ENCODE peak calls at places on chromosome 7, in nine cellular contexts. One of them, this sample, is unnamed.
A peak's percentile ranks its signal among the peaks of the same experiment; 100 is the strongest.

GRCh38 chr7:98284335-98285036 is 3.0 kb downstream of the BRI3 start:
- DNase-seq in NCI-H446 treated with DMSO at 0.1 percent for 48 hours: no peak
- DNase-seq in NAMALWA: no peak
- DNase-seq in stimulated activated CD8-positive, alpha-beta memory T cell treated with anti-CD3 and anti-CD28 coated beads, Interleukin-7, amount 100 ng/mL, for 24 hours: no peak
- DNase-seq in cardiac muscle cell: no peak
- DNase-seq in NCI-H2081: no peak
- DNase-seq in mesendoderm: peak; percentile 73
- DNase-seq in GM12865: no peak
- DNase-seq in HEK293T: no peak
- DNase-seq in this sample: peak; percentile 35

GRCh38 chr7:69211739-69212138 is 386.5 kb upstream of the AUTS2 start:
- DNase-seq in HEK293T: no peak
- DNase-seq in stimulated activated CD8-positive, alpha-beta memory T cell treated with anti-CD3 and anti-CD28 coated beads, Interleukin-7, amount 100 ng/mL, for 24 hours: no peak
- DNase-seq in NAMALWA: peak; percentile 86
- DNase-seq in GM12865: peak; percentile 62
- DNase-seq in mesendoderm: peak; percentile 83
- DNase-seq in NCI-H2081: no peak
- DNase-seq in cardiac muscle cell: peak; percentile 32
- DNase-seq in NCI-H446 treated with DMSO at 0.1 percent for 48 hours: no peak
- DNase-seq in this sample: no peak

GRCh38 chr7:147584771-147585193 is 1005.8 kb upstream of the C7orf33 start:
- DNase-seq in HEK293T: no peak
- DNase-seq in cardiac muscle cell: no peak
- DNase-seq in mesendoderm: peak; percentile 42
- DNase-seq in NAMALWA: no peak
- DNase-seq in stimulated activated CD8-positive, alpha-beta memory T cell treated with anti-CD3 and anti-CD28 coated beads, Interleukin-7, amount 100 ng/mL, for 24 hours: no peak
- DNase-seq in GM12865: no peak
- DNase-seq in NCI-H2081: no peak
- DNase-seq in NCI-H446 treated with DMSO at 0.1 percent for 48 hours: no peak
- DNase-seq in this sample: no peak

GRCh38 chr7:51054231-51054630 is 262.4 kb downstream of the COBL start:
- DNase-seq in NCI-H2081: no peak
- DNase-seq in cardiac muscle cell: no peak
- DNase-seq in HEK293T: no peak
- DNase-seq in mesendoderm: no peak
- DNase-seq in NCI-H446 treated with DMSO at 0.1 percent for 48 hours: no peak
- DNase-seq in NAMALWA: no peak
- DNase-seq in GM12865: no peak
- DNase-seq in stimulated activated CD8-positive, alpha-beta memory T cell treated with anti-CD3 and anti-CD28 coated beads, Interleukin-7, amount 100 ng/mL, for 24 hours: no peak
- DNase-seq in this sample: no peak

GRCh38 chr7:158134824-158135223 is 452.8 kb downstream of the PTPRN2 start:
- DNase-seq in HEK293T: no peak
- DNase-seq in NAMALWA: no peak
- DNase-seq in stimulated activated CD8-positive, alpha-beta memory T cell treated with anti-CD3 and anti-CD28 coated beads, Interleukin-7, amount 100 ng/mL, for 24 hours: no peak
- DNase-seq in NCI-H446 treated with DMSO at 0.1 percent for 48 hours: no peak
- DNase-seq in NCI-H2081: no peak
- DNase-seq in cardiac muscle cell: no peak
- DNase-seq in GM12865: no peak
- DNase-seq in mesendoderm: no peak
- DNase-seq in this sample: no peak

GRCh38 chr7:40839881-40840280 is 705.1 kb downstream of the SUGCT start:
- DNase-seq in NCI-H446 treated with DMSO at 0.1 percent for 48 hours: no peak
- DNase-seq in HEK293T: no peak
- DNase-seq in cardiac muscle cell: no peak
- DNase-seq in mesendoderm: peak; percentile 57
- DNase-seq in GM12865: no peak
- DNase-seq in stimulated activated CD8-positive, alpha-beta memory T cell treated with anti-CD3 and anti-CD28 coated beads, Interleukin-7, amount 100 ng/mL, for 24 hours: no peak
- DNase-seq in NCI-H2081: no peak
- DNase-seq in NAMALWA: no peak
- DNase-seq in this sample: no peak

GRCh38 chr7:38410056-38410455 is 136.6 kb upstream of the TARP start:
- DNase-seq in NAMALWA: no peak
- DNase-seq in NCI-H2081: peak; percentile 2
- DNase-seq in mesendoderm: no peak
- DNase-seq in stimulated activated CD8-positive, alpha-beta memory T cell treated with anti-CD3 and anti-CD28 coated beads, Interleukin-7, amount 100 ng/mL, for 24 hours: no peak
- DNase-seq in GM12865: no peak
- DNase-seq in NCI-H446 treated with DMSO at 0.1 percent for 48 hours: no peak
- DNase-seq in cardiac muscle cell: no peak
- DNase-seq in HEK293T: no peak
- DNase-seq in this sample: no peak

GRCh38 chr7:150941983-150942590 is 36.0 kb downstream of the KCNH2 start:
- DNase-seq in NAMALWA: peak; percentile 34
- DNase-seq in cardiac muscle cell: peak; percentile 36
- DNase-seq in GM12865: peak; percentile 32
- DNase-seq in stimulated activated CD8-positive, alpha-beta memory T cell treated with anti-CD3 and anti-CD28 coated beads, Interleukin-7, amount 100 ng/mL, for 24 hours: peak; percentile 10
- DNase-seq in NCI-H2081: no peak
- DNase-seq in HEK293T: no peak
- DNase-seq in mesendoderm: peak; percentile 28
- DNase-seq in NCI-H446 treated with DMSO at 0.1 percent for 48 hours: no peak
- DNase-seq in this sample: peak; percentile 17

GRCh38 chr7:129014501-129015101 is 40.3 kb downstream of the TNPO3 start:
- DNase-seq in NCI-H446 treated with DMSO at 0.1 percent for 48 hours: no peak
- DNase-seq in stimulated activated CD8-positive, alpha-beta memory T cell treated with anti-CD3 and anti-CD28 coated beads, Interleukin-7, amount 100 ng/mL, for 24 hours: no peak
- DNase-seq in HEK293T: no peak
- DNase-seq in mesendoderm: no peak
- DNase-seq in NCI-H2081: no peak
- DNase-seq in GM12865: no peak
- DNase-seq in cardiac muscle cell: no peak
- DNase-seq in NAMALWA: no peak
- DNase-seq in this sample: no peak

GRCh38 chr7:103074519-103075336 is at the start of the genes ARMC10 and FBXL13:
- DNase-seq in stimulated activated CD8-positive, alpha-beta memory T cell treated with anti-CD3 and anti-CD28 coated beads, Interleukin-7, amount 100 ng/mL, for 24 hours: peak; percentile 76
- DNase-seq in mesendoderm: peak; percentile 93
- DNase-seq in NCI-H446 treated with DMSO at 0.1 percent for 48 hours: peak; percentile 57
- DNase-seq in NCI-H2081: peak; percentile 95
- DNase-seq in GM12865: peak; percentile 93
- DNase-seq in cardiac muscle cell: peak; percentile 92
- DNase-seq in NAMALWA: peak; percentile 97
- DNase-seq in HEK293T: peak; percentile 91
- DNase-seq in this sample: peak; percentile 72

GRCh38 chr7:67843001-67843400 is 846.4 kb downstream of the TYW1 start:
- DNase-seq in stimulated activated CD8-positive, alpha-beta memory T cell treated with anti-CD3 and anti-CD28 coated beads, Interleukin-7, amount 100 ng/mL, for 24 hours: no peak
- DNase-seq in NAMALWA: no peak
- DNase-seq in mesendoderm: peak; percentile 4
- DNase-seq in cardiac muscle cell: no peak
- DNase-seq in NCI-H2081: no peak
- DNase-seq in NCI-H446 treated with DMSO at 0.1 percent for 48 hours: no peak
- DNase-seq in GM12865: no peak
- DNase-seq in HEK293T: no peak
- DNase-seq in this sample: no peak

GRCh38 chr7:5997210-5997808 is 11.5 kb downstream of the PMS2 start:
- DNase-seq in stimulated activated CD8-positive, alpha-beta memory T cell treated with anti-CD3 and anti-CD28 coated beads, Interleukin-7, amount 100 ng/mL, for 24 hours: no peak
- DNase-seq in cardiac muscle cell: peak; percentile 48
- DNase-seq in GM12865: peak; percentile 70
- DNase-seq in NAMALWA: peak; percentile 86
- DNase-seq in NCI-H2081: peak; percentile 52
- DNase-seq in HEK293T: peak; percentile 42
- DNase-seq in NCI-H446 treated with DMSO at 0.1 percent for 48 hours: peak; percentile 8
- DNase-seq in mesendoderm: peak; percentile 53
- DNase-seq in this sample: no peak

GRCh38 chr7:74217455-74218342 is 7.9 kb downstream of the LAT2 start:
- DNase-seq in mesendoderm: no peak
- DNase-seq in cardiac muscle cell: no peak
- DNase-seq in GM12865: peak; percentile 91
- DNase-seq in NCI-H2081: no peak
- DNase-seq in NAMALWA: peak; percentile 89
- DNase-seq in HEK293T: no peak
- DNase-seq in NCI-H446 treated with DMSO at 0.1 percent for 48 hours: no peak
- DNase-seq in stimulated activated CD8-positive, alpha-beta memory T cell treated with anti-CD3 and anti-CD28 coated beads, Interleukin-7, amount 100 ng/mL, for 24 hours: no peak
- DNase-seq in this sample: no peak

GRCh38 chr7:151868805-151869188 is 8.1 kb downstream of the PRKAG2 start:
- DNase-seq in cardiac muscle cell: no peak
- DNase-seq in GM12865: no peak
- DNase-seq in NCI-H446 treated with DMSO at 0.1 percent for 48 hours: no peak
- DNase-seq in stimulated activated CD8-positive, alpha-beta memory T cell treated with anti-CD3 and anti-CD28 coated beads, Interleukin-7, amount 100 ng/mL, for 24 hours: no peak
- DNase-seq in HEK293T: no peak
- DNase-seq in NAMALWA: no peak
- DNase-seq in NCI-H2081: no peak
- DNase-seq in mesendoderm: no peak
- DNase-seq in this sample: no peak

GRCh38 chr7:102439963-102440795 is 6.8 kb downstream of the ORAI2 start:
- DNase-seq in HEK293T: no peak
- DNase-seq in NCI-H446 treated with DMSO at 0.1 percent for 48 hours: no peak
- DNase-seq in mesendoderm: peak; percentile 89
- DNase-seq in cardiac muscle cell: no peak
- DNase-seq in stimulated activated CD8-positive, alpha-beta memory T cell treated with anti-CD3 and anti-CD28 coated beads, Interleukin-7, amount 100 ng/mL, for 24 hours: no peak
- DNase-seq in NCI-H2081: no peak
- DNase-seq in GM12865: no peak
- DNase-seq in NAMALWA: no peak
- DNase-seq in this sample: no peak

GRCh38 chr7:102193806-102194205 is 92.9 kb upstream of the SH2B2 start:
- DNase-seq in mesendoderm: no peak
- DNase-seq in GM12865: no peak
- DNase-seq in stimulated activated CD8-positive, alpha-beta memory T cell treated with anti-CD3 and anti-CD28 coated beads, Interleukin-7, amount 100 ng/mL, for 24 hours: no peak
- DNase-seq in HEK293T: no peak
- DNase-seq in cardiac muscle cell: no peak
- DNase-seq in NCI-H2081: no peak
- DNase-seq in NCI-H446 treated with DMSO at 0.1 percent for 48 hours: no peak
- DNase-seq in NAMALWA: no peak
- DNase-seq in this sample: no peak

GRCh38 chr7:149785402-149785801 is 12.0 kb upstream of the ZNF467 start:
- DNase-seq in NAMALWA: no peak
- DNase-seq in HEK293T: no peak
- DNase-seq in NCI-H2081: no peak
- DNase-seq in NCI-H446 treated with DMSO at 0.1 percent for 48 hours: no peak
- DNase-seq in mesendoderm: no peak
- DNase-seq in GM12865: no peak
- DNase-seq in cardiac muscle cell: no peak
- DNase-seq in stimulated activated CD8-positive, alpha-beta memory T cell treated with anti-CD3 and anti-CD28 coated beads, Interleukin-7, amount 100 ng/mL, for 24 hours: no peak
- DNase-seq in this sample: no peak

GRCh38 chr7:143492799-143493568 is 15.3 kb downstream of the TAS2R41 start:
- DNase-seq in mesendoderm: peak; percentile 37
- DNase-seq in NAMALWA: no peak
- DNase-seq in HEK293T: no peak
- DNase-seq in cardiac muscle cell: no peak
- DNase-seq in stimulated activated CD8-positive, alpha-beta memory T cell treated with anti-CD3 and anti-CD28 coated beads, Interleukin-7, amount 100 ng/mL, for 24 hours: no peak
- DNase-seq in NCI-H2081: no peak
- DNase-seq in NCI-H446 treated with DMSO at 0.1 percent for 48 hours: no peak
- DNase-seq in GM12865: no peak
- DNase-seq in this sample: no peak

GRCh38 chr7:141393056-141393455 is 158.2 kb upstream of the AGK start:
- DNase-seq in NAMALWA: no peak
- DNase-seq in GM12865: no peak
- DNase-seq in NCI-H2081: no peak
- DNase-seq in HEK293T: no peak
- DNase-seq in mesendoderm: no peak
- DNase-seq in stimulated activated CD8-positive, alpha-beta memory T cell treated with anti-CD3 and anti-CD28 coated beads, Interleukin-7, amount 100 ng/mL, for 24 hours: no peak
- DNase-seq in cardiac muscle cell: no peak
- DNase-seq in NCI-H446 treated with DMSO at 0.1 percent for 48 hours: no peak
- DNase-seq in this sample: no peak

GRCh38 chr7:139034336-139034735 is 1.5 kb downstream of the ZC3HAV1L start:
- DNase-seq in NAMALWA: no peak
- DNase-seq in GM12865: no peak
- DNase-seq in NCI-H446 treated with DMSO at 0.1 percent for 48 hours: no peak
- DNase-seq in mesendoderm: no peak
- DNase-seq in cardiac muscle cell: no peak
- DNase-seq in HEK293T: no peak
- DNase-seq in NCI-H2081: no peak
- DNase-seq in stimulated activated CD8-positive, alpha-beta memory T cell treated with anti-CD3 and anti-CD28 coated beads, Interleukin-7, amount 100 ng/mL, for 24 hours: no peak
- DNase-seq in this sample: no peak

GRCh38 chr7:17275749-17276671 is 22.4 kb upstream of the AHR start:
- DNase-seq in GM12865: no peak
- DNase-seq in NCI-H446 treated with DMSO at 0.1 percent for 48 hours: no peak
- DNase-seq in NCI-H2081: no peak
- DNase-seq in cardiac muscle cell: no peak
- DNase-seq in NAMALWA: no peak
- DNase-seq in HEK293T: no peak
- DNase-seq in mesendoderm: no peak
- DNase-seq in stimulated activated CD8-positive, alpha-beta memory T cell treated with anti-CD3 and anti-CD28 coated beads, Interleukin-7, amount 100 ng/mL, for 24 hours: no peak
- DNase-seq in this sample: no peak

GRCh38 chr7:55690-56248 is 136.6 kb upstream of the FAM20C start:
- DNase-seq in mesendoderm: peak; percentile 86
- DNase-seq in HEK293T: no peak
- DNase-seq in NCI-H446 treated with DMSO at 0.1 percent for 48 hours: no peak
- DNase-seq in stimulated activated CD8-positive, alpha-beta memory T cell treated with anti-CD3 and anti-CD28 coated beads, Interleukin-7, amount 100 ng/mL, for 24 hours: no peak
- DNase-seq in cardiac muscle cell: no peak
- DNase-seq in NAMALWA: peak; percentile 21
- DNase-seq in NCI-H2081: no peak
- DNase-seq in GM12865: no peak
- DNase-seq in this sample: no peak

GRCh38 chr7:139321071-139321745 is 19.9 kb upstream of the FMC1 start:
- DNase-seq in NCI-H2081: no peak
- DNase-seq in mesendoderm: peak; percentile 85
- DNase-seq in NAMALWA: peak; percentile 53
- DNase-seq in NCI-H446 treated with DMSO at 0.1 percent for 48 hours: no peak
- DNase-seq in cardiac muscle cell: peak; percentile 32
- DNase-seq in GM12865: peak; percentile 26
- DNase-seq in stimulated activated CD8-positive, alpha-beta memory T cell treated with anti-CD3 and anti-CD28 coated beads, Interleukin-7, amount 100 ng/mL, for 24 hours: no peak
- DNase-seq in HEK293T: peak; percentile 69
- DNase-seq in this sample: no peak

GRCh38 chr7:98119257-98119918 is 12.7 kb downstream of the LMTK2 start:
- DNase-seq in stimulated activated CD8-positive, alpha-beta memory T cell treated with anti-CD3 and anti-CD28 coated beads, Interleukin-7, amount 100 ng/mL, for 24 hours: no peak
- DNase-seq in HEK293T: no peak
- DNase-seq in NCI-H446 treated with DMSO at 0.1 percent for 48 hours: no peak
- DNase-seq in NAMALWA: no peak
- DNase-seq in cardiac muscle cell: no peak
- DNase-seq in mesendoderm: peak; percentile 80
- DNase-seq in GM12865: no peak
- DNase-seq in NCI-H2081: peak; percentile 13
- DNase-seq in this sample: no peak

GRCh38 chr7:127629268-127629854 is 11.4 kb upstream of the PAX4 start:
- DNase-seq in stimulated activated CD8-positive, alpha-beta memory T cell treated with anti-CD3 and anti-CD28 coated beads, Interleukin-7, amount 100 ng/mL, for 24 hours: no peak
- DNase-seq in NAMALWA: peak; percentile 69
- DNase-seq in cardiac muscle cell: peak; percentile 61
- DNase-seq in mesendoderm: peak; percentile 90
- DNase-seq in NCI-H2081: peak; percentile 1
- DNase-seq in GM12865: peak; percentile 47
- DNase-seq in NCI-H446 treated with DMSO at 0.1 percent for 48 hours: no peak
- DNase-seq in HEK293T: peak; percentile 65
- DNase-seq in this sample: no peak

This sample was measured in omental fat pad.